ENCODE peak calls at places on chromosomes 4 and X, in six cellular contexts. L, R, M, X, V and E are unnamed samples.

GRCh38 chr4:102663073-102663472 is 97.7 kb downstream of the MANBA start:
- DNase-seq in L (peak; percentile 79), R (peak; percentile 26), M (no peak), X (no peak), V (peak; percentile 58), E (no peak)

GRCh38 chr4:52873191-52873590 is 11.1 kb downstream of the RASL11B start:
- DNase-seq in L (no peak), R (no peak), M (no peak), X (no peak), V (no peak), E (no peak)

GRCh38 chrX:40224658-40225057 is 126.9 kb upstream of the BCOR start:
- DNase-seq in L (no peak), R (no peak), M (no peak), X (no peak), V (no peak), E (no peak)

GRCh38 chr4:41796545-41797210 is 48.2 kb upstream of the PHOX2B start:
- DNase-seq in L (no peak), R (no peak), M (no peak), X (peak; percentile 62), V (no peak), E (no peak)

GRCh38 chrX:150084474-150085229 is 146.4 kb upstream of the EOLA2 start:
- DNase-seq in L (peak; percentile 80), R (peak; percentile 60), M (no peak), X (no peak), V (peak; percentile 54), E (peak; percentile 29)

GRCh38 chrX:45238489-45238888 is 37.8 kb upstream of the DIPK2B start:
- DNase-seq in L (no peak), R (no peak), M (no peak), X (no peak), V (no peak), E (no peak)

GRCh38 chr4:39114436-39114835 is 52.4 kb downstream of the KLHL5 start:
- DNase-seq in L (no peak), R (no peak), M (no peak), X (no peak), V (no peak), E (no peak)

GRCh38 chr4:55615008-55615407 is 21.1 kb downstream of the NMU start:
- DNase-seq in L (no peak), R (no peak), M (no peak), X (no peak), V (no peak), E (no peak)

GRCh38 chr4:37909690-37910486 is 19.0 kb downstream of the TBC1D1 start:
- DNase-seq in L (no peak), R (no peak), M (no peak), X (no peak), V (no peak), E (no peak)

GRCh38 chr4:144732584-144733130 is 86.7 kb downstream of the HHIP start:
- DNase-seq in L (no peak), R (peak; percentile 5), M (no peak), X (no peak), V (no peak), E (no peak)

GRCh38 chr4:121668368-121669162 is 28.2 kb downstream of the ANXA5 start:
- DNase-seq in L (peak; percentile 97), R (peak; percentile 85), M (no peak), X (no peak), V (peak; percentile 98), E (peak; percentile 86)